ENCODE peak calls at places on chromosomes 1 and 21, in four cellular contexts. One of them, this sample, is unnamed.

GRCh38 chr1:8202182-8202905 is 115.6 kb upstream of the SLC45A1 start:
- DNase-seq in WTC11: no peak
- DNase-seq in GM12878: no peak
- DNase-seq in K562: peak; percentile 47
- DNase-seq in this sample: peak; percentile 78

GRCh38 chr21:29342394-29342957 is 43.8 kb downstream of the BACH1 start:
- DNase-seq in GM12878: peak; percentile 32
- DNase-seq in K562: no peak
- DNase-seq in WTC11: no peak
- DNase-seq in this sample: no peak

GRCh38 chr1:85864727-85865126 is 156.5 kb upstream of the ZNHIT6 start:
- DNase-seq in K562: no peak
- DNase-seq in WTC11: no peak
- DNase-seq in GM12878: no peak
- DNase-seq in this sample: no peak

GRCh38 chr1:109528296-109528695 is 11.4 kb upstream of the GPR61 start:
- DNase-seq in GM12878: no peak
- DNase-seq in WTC11: no peak
- DNase-seq in K562: no peak
- DNase-seq in this sample: no peak

GRCh38 chr1:70685300-70686286 is 274.5 kb downstream of the CTH start:
- DNase-seq in GM12878: peak; percentile 13
- DNase-seq in K562: peak; percentile 62
- DNase-seq in WTC11: peak; percentile 67
- DNase-seq in this sample: peak; percentile 68

GRCh38 chr1:243917177-243917862 is 67.3 kb upstream of the AKT3 start:
- DNase-seq in K562: no peak
- DNase-seq in WTC11: peak; percentile 50
- DNase-seq in GM12878: no peak
- DNase-seq in this sample: no peak

GRCh38 chr1:79100385-79100784 is 93.9 kb upstream of the ADGRL4 start:
- DNase-seq in K562: no peak
- DNase-seq in GM12878: no peak
- DNase-seq in WTC11: no peak
- DNase-seq in this sample: no peak

GRCh38 chr1:25621876-25622275 is 5.3 kb downstream of the MAN1C1 start:
- DNase-seq in WTC11: no peak
- DNase-seq in K562: no peak
- DNase-seq in GM12878: no peak
- DNase-seq in this sample: no peak

GRCh38 chr1:216222302-216222701 is 200.9 kb downstream of the USH2A start:
- DNase-seq in K562: no peak
- DNase-seq in GM12878: no peak
- DNase-seq in WTC11: no peak
- DNase-seq in this sample: no peak

GRCh38 chr1:204507317-204508105 is 8.7 kb upstream of the MDM4 start:
- DNase-seq in GM12878: no peak
- DNase-seq in WTC11: peak; percentile 76
- DNase-seq in K562: peak; percentile 43
- DNase-seq in this sample: peak; percentile 64

GRCh38 chr1:39733161-39733560 is 5.5 kb upstream of the PPIE start:
- DNase-seq in GM12878: no peak
- DNase-seq in K562: no peak
- DNase-seq in WTC11: no peak
- DNase-seq in this sample: no peak

GRCh38 chr1:204107892-204108291 is 35.0 kb downstream of the SOX13 start:
- DNase-seq in K562: no peak
- DNase-seq in WTC11: no peak
- DNase-seq in GM12878: no peak
- DNase-seq in this sample: no peak

GRCh38 chr1:109466440-109467300 is at the start of gene SYPL2:
- DNase-seq in GM12878: no peak
- DNase-seq in WTC11: peak; percentile 76
- DNase-seq in K562: peak; percentile 64
- DNase-seq in this sample: no peak

GRCh38 chr1:26035203-26035958 is 10.5 kb downstream of the SLC30A2 start:
- DNase-seq in WTC11: peak; percentile 96
- DNase-seq in K562: peak; percentile 99
- DNase-seq in GM12878: peak; percentile 35
- DNase-seq in this sample: peak; percentile 86

GRCh38 chr1:237779356-237779755 is 111.4 kb downstream of the ZP4 start:
- DNase-seq in WTC11: no peak
- DNase-seq in GM12878: no peak
- DNase-seq in K562: no peak
- DNase-seq in this sample: no peak
- TF ChIP-seq CREM in WTC11: no peak
- TF ChIP-seq CREM in GM12878: no peak
- TF ChIP-seq CREM in K562: no peak
- TF ChIP-seq CREM in this sample: no peak

GRCh38 chr1:57112148-57112547 is 146.3 kb upstream of the C8B start:
- DNase-seq in K562: no peak
- DNase-seq in WTC11: no peak
- DNase-seq in GM12878: no peak
- DNase-seq in this sample: no peak

GRCh38 chr1:57115030-57115614 is 149.3 kb upstream of the C8B start:
- DNase-seq in K562: no peak
- DNase-seq in GM12878: no peak
- DNase-seq in WTC11: no peak
- DNase-seq in this sample: no peak

GRCh38 chr1:57111210-57111609 is 145.4 kb upstream of the C8B start:
- DNase-seq in K562: no peak
- DNase-seq in GM12878: no peak
- DNase-seq in WTC11: no peak
- DNase-seq in this sample: no peak

GRCh38 chr1:57109247-57109646 is 143.4 kb upstream of the C8B start:
- DNase-seq in GM12878: no peak
- DNase-seq in WTC11: no peak
- DNase-seq in K562: no peak
- DNase-seq in this sample: no peak
- TF ChIP-seq CREM in GM12878: no peak
- TF ChIP-seq CREM in WTC11: no peak
- TF ChIP-seq CREM in K562: no peak
- TF ChIP-seq CREM in this sample: no peak

GRCh38 chr1:192809286-192810252 is 730 bp downstream of the RGS2 start:
- DNase-seq in WTC11: peak; percentile 17
- DNase-seq in K562: peak; percentile 14
- DNase-seq in GM12878: no peak
- DNase-seq in this sample: no peak
- TF ChIP-seq CREM in WTC11: no peak
- TF ChIP-seq CREM in K562: peak; percentile 95
- TF ChIP-seq CREM in GM12878: no peak
- TF ChIP-seq CREM in this sample: no peak

GRCh38 chr1:37342736-37343135 is 131.6 kb upstream of the ZC3H12A start:
- DNase-seq in WTC11: no peak
- DNase-seq in GM12878: no peak
- DNase-seq in K562: peak; percentile 30
- DNase-seq in this sample: no peak

DNA sequence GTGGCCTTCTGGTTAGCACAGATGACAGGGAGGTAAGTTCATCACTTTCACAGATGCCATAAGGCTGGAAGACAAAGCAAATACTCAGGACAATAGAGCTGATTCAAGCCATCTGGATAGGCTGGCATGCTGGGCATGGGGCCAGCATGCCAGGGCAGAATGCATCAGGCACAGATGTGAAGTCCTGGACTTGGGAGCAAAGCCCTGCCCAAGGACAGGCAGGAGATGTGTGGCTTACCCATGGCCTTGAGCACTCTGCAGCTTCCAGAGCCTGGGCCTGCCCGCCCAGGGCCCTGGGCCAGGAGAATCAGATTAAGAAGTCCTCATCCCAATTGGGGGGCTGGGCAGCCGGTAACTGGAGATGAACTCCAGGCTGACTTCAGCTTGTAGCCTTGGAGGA is 135.7 kb upstream of the ZC3H12A start:
- DNase-seq in K562: no peak
- DNase-seq in GM12878: no peak
- DNase-seq in WTC11: no peak
- DNase-seq in this sample: no peak
- TF ChIP-seq CREM in K562: no peak
- TF ChIP-seq CREM in GM12878: no peak
- TF ChIP-seq CREM in WTC11: no peak
- TF ChIP-seq CREM in this sample: no peak

GRCh38 chr1:62058951-62059350 is 135.7 kb upstream of the L1TD1 start:
- DNase-seq in WTC11: no peak
- DNase-seq in GM12878: no peak
- DNase-seq in K562: no peak
- DNase-seq in this sample: no peak
- TF ChIP-seq CREM in WTC11: no peak
- TF ChIP-seq CREM in GM12878: no peak
- TF ChIP-seq CREM in K562: no peak
- TF ChIP-seq CREM in this sample: no peak